ENCODE peak calls at places on chromosome 22, in four cellular contexts. M is K562, Q is HepG2, X is GM12878. Y is an unnamed sample.

GRCh38 chr22:23827351-23827995 is 11.3 kb downstream of the DERL3 start:
- DNase-seq in X (no peak), Q (no peak), M (no peak), Y (no peak)

GRCh38 chr22:41963453-41964105 is 5.7 kb upstream of the SEPTIN3 start:
- DNase-seq in M (no peak), Q (no peak), X (no peak), Y (no peak)

GRCh38 chr22:38017272-38017920 is 33.0 kb upstream of the SOX10 start:
- DNase-seq in X (no peak), M (no peak), Q (no peak), Y (no peak)

GRCh38 chr22:41779889-41780505 is 20.5 kb upstream of the CCDC134 start:
- DNase-seq in M (no peak), Q (no peak), X (no peak), Y (no peak)

GRCh38 chr22:46336119-46337078 is 885 bp downstream of the TRMU start:
- DNase-seq in X (no peak), Q (peak), M (peak), Y (no peak)

GRCh38 chr22:36746571-36746970 is 29.3 kb downstream of the IFT27 start:
- DNase-seq in X (no peak), M (no peak), Q (no peak), Y (no peak)

GRCh38 chr22:24333301-24333700 is 62.7 kb downstream of the SPECC1L start:
- DNase-seq in M (no peak), Q (no peak), X (no peak), Y (no peak)

GRCh38 chr22:37293172-37293571 is 10.9 kb downstream of the CYTH4 start:
- DNase-seq in M (no peak), Q (no peak), X (no peak), Y (no peak)

GRCh38 chr22:21681566-21682370 is 16.0 kb downstream of the PPIL2 start:
- DNase-seq in X (no peak), Q (no peak), M (peak), Y (no peak)

GRCh38 chr22:32206774-32207758 is 2.2 kb upstream of the RFPL2 start:
- DNase-seq in X (no peak), M (no peak), Q (peak), Y (peak)

GRCh38 chr22:50438305-50439275 is 36.2 kb downstream of the SBF1 start:
- DNase-seq in X (no peak), M (no peak), Q (no peak), Y (no peak)

GRCh38 chr22:26273011-26273675 is 103.9 kb downstream of the SEZ6L start:
- DNase-seq in X (no peak), Q (no peak), M (no peak), Y (no peak)

GRCh38 chr22:27633296-27633871 is 168.2 kb downstream of the MN1 start:
- DNase-seq in M (no peak), Q (peak), X (no peak), Y (no peak)

GRCh38 chr22:36998620-36999351 is 20.5 kb downstream of the TST start:
- DNase-seq in M (no peak), Q (no peak), X (no peak), Y (no peak)

GRCh38 chr22:38108561-38109319 is 1.7 kb downstream of the BAIAP2L2 start:
- DNase-seq in M (no peak), X (no peak), Q (no peak), Y (no peak)

GRCh38 chr22:34814260-34814659 is 251.7 kb upstream of the ISX start:
- DNase-seq in Q (peak), X (no peak), M (no peak), Y (no peak)

GRCh38 chr22:38871360-38872171 is 450 bp downstream of the CBX6 start:
- DNase-seq in X (no peak), M (peak), Q (no peak), Y (no peak)

GRCh38 chr22:17159504-17159951 is 451 bp upstream of the HDHD5 start:
- DNase-seq in Q (no peak), M (no peak), X (no peak), Y (peak)

GRCh38 chr22:21079493-21079892 is 33.7 kb downstream of the LRRC74B start:
- DNase-seq in M (peak), Q (no peak), X (no peak), Y (no peak)

GRCh38 chr22:38353701-38354100 is 36.5 kb upstream of the CSNK1E start:
- DNase-seq in Q (no peak), X (no peak), M (no peak), Y (no peak)

GRCh38 chr22:27512283-27512761 is 289.2 kb downstream of the MN1 start:
- DNase-seq in M (no peak), X (no peak), Q (no peak), Y (no peak)

GRCh38 chr22:46587492-46588278 is 32.5 kb upstream of the GRAMD4 start:
- DNase-seq in Q (no peak), X (peak), M (no peak), Y (no peak)

GRCh38 chr22:46522743-46523300 is 14.6 kb downstream of the CELSR1 start:
- DNase-seq in X (no peak), Q (no peak), M (no peak), Y (no peak)

GRCh38 chr22:25165785-25166184 is 33.9 kb upstream of the CRYBB3 start:
- DNase-seq in Q (no peak), X (no peak), M (no peak), Y (no peak)

GRCh38 chr22:33620085-33620484 is 300.2 kb downstream of the LARGE1 start:
- DNase-seq in M (no peak), X (no peak), Q (no peak), Y (no peak)

GRCh38 chr22:23074451-23074850 is 4.1 kb downstream of the GNAZ start:
- DNase-seq in Q (no peak), X (no peak), M (no peak), Y (no peak)

GRCh38 chr22:35892192-35892591 is 136.4 kb downstream of the RBFOX2 start:
- DNase-seq in Q (no peak), M (no peak), X (no peak), Y (no peak)

GRCh38 chr22:23376256-23376655 is 195.9 kb downstream of the BCR start:
- DNase-seq in X (peak), Q (peak), M (peak), Y (peak)

GRCh38 chr22:40982482-40983385 is 31.6 kb downstream of the RBX1 start:
- DNase-seq in X (no peak), M (no peak), Q (no peak), Y (no peak)

GRCh38 chr22:36384766-36385400 is 2.9 kb downstream of the MYH9 start:
- DNase-seq in X (no peak), M (no peak), Q (no peak), Y (no peak)

GRCh38 chr22:22752556-22753477 is 108.4 kb downstream of the GGTLC2 start:
- DNase-seq in Q (no peak), M (peak), X (no peak), Y (no peak)

GRCh38 chr22:27581688-27582087 is 219.9 kb downstream of the MN1 start:
- DNase-seq in Q (no peak), X (no peak), M (no peak), Y (no peak)

GRCh38 chr22:25492950-25493790 is 71.3 kb upstream of the GRK3 start:
- DNase-seq in M (no peak), X (no peak), Q (no peak), Y (no peak)

GRCh38 chr22:29541845-29542244 is 11.7 kb downstream of the THOC5 start:
- DNase-seq in X (no peak), M (no peak), Q (no peak), Y (no peak)
- TF ChIP-seq FOXK2 in X (no peak), M (no peak), Q (no peak), Y (no peak)

DNA sequence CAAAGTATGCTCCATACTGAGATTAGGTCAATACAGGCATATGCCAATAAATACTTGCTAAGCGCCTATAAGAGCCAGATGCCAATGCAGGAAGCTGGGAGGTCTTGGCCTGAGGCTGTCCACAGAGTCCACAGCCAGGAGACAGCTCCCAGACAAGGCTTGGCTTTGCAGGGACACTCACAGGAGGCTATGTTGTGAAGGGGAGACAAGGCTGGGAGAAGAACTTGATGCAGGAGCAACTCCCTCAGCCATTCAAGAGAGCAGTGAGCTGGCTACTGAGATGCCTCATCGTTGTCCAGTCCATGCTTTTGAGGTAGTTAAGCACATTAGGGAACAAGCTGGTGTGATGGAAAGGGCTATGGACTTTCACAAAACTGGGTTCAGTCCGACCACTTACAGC is 891.5 kb downstream of the TBC1D22A start:
- DNase-seq in M (no peak), X (no peak), Q (no peak), Y (no peak)
- TF ChIP-seq SP1 in M (no peak), X (no peak), Q (no peak), Y (no peak)

GRCh38 chr22:19607198-19608113 is 83.2 kb upstream of the CLDN5 start:
- DNase-seq in M (no peak), Q (no peak), X (no peak), Y (no peak)
- TF ChIP-seq FOXK2 in M (no peak), Q (no peak), X (no peak), Y (no peak)

DNA sequence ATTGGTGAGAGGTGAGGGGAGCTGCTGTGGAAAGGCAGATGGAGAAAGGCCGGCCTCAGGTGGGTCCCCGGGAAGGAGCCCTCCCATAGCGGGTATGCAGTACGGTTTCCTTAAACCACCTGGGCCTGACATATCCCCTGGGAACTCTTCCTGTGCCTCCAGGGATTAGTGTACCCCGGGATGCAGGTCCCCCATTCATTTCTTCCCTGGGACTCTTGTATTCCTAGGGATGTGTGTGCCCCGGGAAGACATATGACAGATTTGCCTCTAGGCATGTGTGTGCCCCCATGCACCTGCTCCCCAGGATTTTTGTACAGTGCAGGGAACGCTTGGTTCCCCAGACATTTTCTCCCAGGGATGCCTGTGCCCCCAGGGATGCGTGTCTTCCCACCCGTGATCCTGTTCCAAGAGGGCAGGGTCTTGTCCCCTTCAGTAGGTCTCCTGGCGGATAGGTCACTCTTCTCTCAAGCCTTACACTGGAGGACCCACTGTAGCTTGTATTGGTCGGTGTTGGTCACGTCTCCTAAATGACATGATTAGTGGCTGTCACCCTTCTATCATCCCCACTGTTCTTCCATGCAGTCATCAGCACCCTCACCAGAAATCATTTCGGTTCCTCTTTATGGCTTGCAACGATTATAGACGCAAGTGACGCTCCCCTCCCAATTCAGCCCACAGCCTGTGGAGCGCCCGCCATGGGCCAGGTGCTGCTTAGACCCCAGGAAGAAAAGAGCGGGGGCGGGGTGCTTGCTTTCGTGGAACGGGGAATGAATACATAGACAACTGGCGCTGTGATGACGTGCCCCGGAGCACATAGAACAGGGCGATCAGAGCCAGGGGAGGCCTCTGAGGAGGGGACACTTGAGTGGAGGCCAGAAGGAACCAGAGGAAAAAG is 1.3 kb downstream of the PARVB start:
- DNase-seq in M (peak), Q (no peak), X (peak), Y (no peak)
- TF ChIP-seq SP1 in M (no peak), Q (no peak), X (no peak), Y (no peak)

GRCh38 chr22:30262112-30262511 is 4.5 kb downstream of the OSM start:
- DNase-seq in Q (no peak), M (no peak), X (no peak), Y (no peak)

GRCh38 chr22:30260682-30261081 is 6.0 kb downstream of the OSM start:
- DNase-seq in Q (no peak), X (no peak), M (no peak), Y (no peak)

GRCh38 chr22:30262917-30263741 is 3.5 kb downstream of the OSM start:
- DNase-seq in M (peak), Q (peak), X (no peak), Y (peak)

GRCh38 chr22:30261134-30261533 is 5.5 kb downstream of the OSM start:
- DNase-seq in M (no peak), X (no peak), Q (peak), Y (no peak)

DNA sequence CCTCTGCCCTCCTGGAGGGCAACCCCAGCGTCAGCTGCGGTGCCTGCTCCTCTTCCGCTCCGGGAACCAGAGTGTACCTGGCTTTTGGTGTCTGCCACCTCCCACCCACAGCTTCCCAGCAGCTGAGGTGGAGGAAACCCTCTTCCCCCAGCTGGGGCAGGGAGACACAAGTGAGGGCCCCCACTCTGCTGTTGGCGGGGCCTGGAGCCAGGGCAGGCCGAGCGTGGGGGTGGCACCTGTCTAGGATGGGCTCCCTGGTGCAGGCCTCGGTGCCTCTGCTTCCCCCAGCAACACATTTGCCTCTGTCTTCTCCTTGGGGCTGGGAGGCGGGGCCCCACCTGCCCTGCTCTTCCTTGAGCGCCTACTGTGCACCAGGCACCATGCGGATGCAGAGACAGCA is 6.4 kb downstream of the OSM start:
- DNase-seq in X (no peak), Q (no peak), M (no peak), Y (no peak)
- TF ChIP-seq FOXK2 in X (no peak), Q (no peak), M (no peak), Y (no peak)

DNA sequence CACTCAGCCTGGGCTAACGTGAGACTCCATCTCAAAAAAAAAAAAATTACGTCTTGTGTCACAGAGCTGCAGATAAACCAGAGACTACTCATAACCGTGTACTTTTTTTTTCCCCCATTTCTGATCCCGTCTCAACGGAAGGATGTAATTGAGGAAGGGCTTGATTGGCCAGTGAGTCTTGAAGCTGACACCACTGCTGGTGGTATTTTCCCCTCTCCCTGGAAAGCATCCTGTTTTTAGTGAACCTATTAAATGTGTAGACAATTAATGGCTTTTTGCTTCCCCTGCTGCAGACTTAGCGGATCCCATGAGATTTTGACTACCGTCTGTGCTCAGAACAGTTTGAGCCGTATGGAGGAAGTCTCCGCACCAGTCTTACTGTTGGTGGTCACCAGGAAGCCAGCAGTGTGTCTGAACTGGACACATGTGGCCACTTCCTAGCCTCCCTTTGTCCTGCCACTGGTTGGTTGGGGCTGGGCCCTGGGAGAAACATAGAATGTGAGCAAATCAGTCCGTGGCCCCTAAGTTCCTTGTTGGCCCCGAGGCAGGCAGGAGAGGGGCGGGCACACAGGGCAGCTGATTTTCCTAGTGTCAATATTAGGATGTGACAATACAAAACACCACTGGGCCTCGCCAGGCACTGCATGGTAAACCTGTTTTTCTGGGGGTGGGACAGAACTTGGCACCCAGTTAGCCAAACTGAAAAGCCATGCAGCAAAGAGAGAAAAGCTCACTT is 3.1 kb downstream of the BIK start:
- DNase-seq in M (no peak), X (no peak), Q (peak), Y (no peak)
- TF ChIP-seq SP1 in M (no peak), X (no peak), Q (no peak), Y (no peak)

GRCh38 chr22:49352361-49353169 is 475.1 kb downstream of the BRD1 start:
- DNase-seq in Q (no peak), X (no peak), M (no peak), Y (no peak)
- TF ChIP-seq FOXK2 in Q (no peak), X (no peak), M (no peak), Y (no peak)

GRCh38 chr22:45254388-45254787 is 13.7 kb upstream of the KIAA0930 start:
- DNase-seq in Q (no peak), X (no peak), M (no peak), Y (no peak)
- TF ChIP-seq SP1 in Q (no peak), X (no peak), M (no peak), Y (no peak)

GRCh38 chr22:29288837-29289236 is 17.6 kb upstream of the GAS2L1 start:
- DNase-seq in Q (no peak), X (no peak), M (no peak), Y (no peak)

GRCh38 chr22:29290061-29290460 is 16.4 kb upstream of the GAS2L1 start:
- DNase-seq in Q (no peak), M (no peak), X (no peak), Y (no peak)

GRCh38 chr22:29284196-29284595 is 16.1 kb downstream of the EWSR1 start:
- DNase-seq in X (no peak), Q (no peak), M (no peak), Y (no peak)
- TF ChIP-seq FOXK2 in X (no peak), Q (no peak), M (no peak), Y (no peak)

GRCh38 chr22:44358723-44359440 is 46.1 kb upstream of the SHISAL1 start:
- DNase-seq in Q (no peak), M (no peak), X (no peak), Y (no peak)

GRCh38 chr22:44359496-44360110 is 46.9 kb upstream of the SHISAL1 start:
- DNase-seq in X (no peak), Q (no peak), M (no peak), Y (no peak)

GRCh38 chr22:44360306-44360685 is 47.5 kb upstream of the SHISAL1 start:
- DNase-seq in X (no peak), M (no peak), Q (no peak), Y (no peak)

GRCh38 chr22:44357296-44357961 is 44.7 kb upstream of the SHISAL1 start:
- DNase-seq in X (no peak), Q (no peak), M (no peak), Y (peak)

DNA sequence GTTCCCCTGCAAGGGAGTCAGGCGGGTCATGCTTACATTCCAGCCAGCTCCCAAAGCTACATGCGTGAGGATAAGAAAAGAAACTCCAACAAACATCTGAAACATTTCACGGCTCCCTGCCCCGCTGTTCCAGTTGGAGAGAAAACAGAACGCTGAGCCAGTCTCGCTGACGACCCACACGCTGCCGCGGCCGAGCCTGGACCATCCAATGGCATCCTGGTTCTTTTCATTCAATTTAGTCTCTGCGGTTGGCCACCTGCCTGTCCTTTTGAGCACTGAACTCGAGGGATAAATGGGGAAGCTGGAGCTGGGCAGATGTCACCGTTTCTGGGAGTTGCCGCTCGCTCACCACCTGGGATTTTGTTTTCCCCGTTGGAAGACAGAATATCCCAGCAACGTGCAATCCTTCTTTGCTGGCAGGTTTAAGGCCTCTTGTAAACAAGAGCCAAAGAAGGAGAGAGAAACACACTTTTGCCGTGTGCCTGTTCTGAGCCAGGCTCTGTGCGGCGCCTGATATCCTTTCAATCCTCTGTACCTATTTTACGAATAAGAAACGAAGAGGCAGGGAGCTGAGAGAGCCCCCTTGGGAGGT is 45.3 kb upstream of the SHISAL1 start:
- DNase-seq in M (no peak), X (no peak), Q (no peak), Y (no peak)
- TF ChIP-seq SP1 in M (no peak), X (no peak), Q (no peak), Y (no peak)